ENCODE peak calls at places on chromosomes 5 and 9, in eight cellular contexts. Z is RWPE1; G is stimulated activated CD4-positive, alpha-beta T cell treated with anti-CD3 and anti-CD28 coated beads, Interleukin-4, amount 100 ng/mL, for 1 hour; L is SW 1271; T is M059J; O is naive B cell; I is CMK; M is MCF 10A. J is an unnamed sample.
A peak's percentile ranks its signal among the peaks of the same experiment; 100 is the strongest.

GRCh38 chr5:134458676-134459403 is 47.2 kb upstream of the CDKN2AIPNL start:
- DNase-seq in O (no peak), G (no peak), I (no peak), M (no peak), L (no peak), T (no peak), Z (no peak), J (no peak)

GRCh38 chr9:137311971-137312851 is 10.1 kb upstream of the NRARP start:
- DNase-seq in Z (no peak), G (no peak), L (no peak), O (no peak), I (no peak), M (peak; percentile 69), T (no peak), J (no peak)

GRCh38 chr5:80275347-80275746 is 19.5 kb upstream of the SERINC5 start:
- DNase-seq in T (peak; percentile 33), L (peak; percentile 10), O (no peak), Z (no peak), M (peak; percentile 30), G (no peak), I (no peak), J (peak; percentile 28)

GRCh38 chr9:109295475-109296110 is 25.3 kb downstream of the EPB41L4B start:
- DNase-seq in T (peak; percentile 34), I (no peak), O (no peak), Z (no peak), L (no peak), M (no peak), G (no peak), J (no peak)

GRCh38 chr9:114529285-114529684 is 24.0 kb upstream of the WHRN start:
- DNase-seq in G (no peak), M (no peak), Z (no peak), T (no peak), O (no peak), I (no peak), L (no peak), J (no peak)

GRCh38 chr9:94289691-94290090 is 30.6 kb downstream of the ZNF169 start:
- DNase-seq in M (no peak), G (no peak), O (no peak), I (no peak), L (no peak), Z (no peak), T (no peak), J (peak; percentile 39)

GRCh38 chr5:151008906-151009305 is 11.5 kb upstream of the GPX3 start:
- DNase-seq in L (no peak), O (no peak), G (no peak), I (no peak), Z (no peak), T (no peak), M (no peak), J (no peak)

GRCh38 chr5:143186623-143187022 is 216.9 kb downstream of the NR3C1 start:
- DNase-seq in M (no peak), T (no peak), L (no peak), O (no peak), I (no peak), G (no peak), Z (no peak), J (no peak)

GRCh38 chr5:114055318-114055788 is 306.5 kb upstream of the KCNN2 start:
- DNase-seq in Z (no peak), M (no peak), G (no peak), O (no peak), I (no peak), T (peak; percentile 3), L (no peak), J (no peak)

GRCh38 chr9:115373000-115373709 is 255.2 kb upstream of the TNC start:
- DNase-seq in M (peak; percentile 93), G (peak; percentile 14), T (peak; percentile 99), Z (peak; percentile 99), I (no peak), O (no peak), L (peak; percentile 91), J (peak; percentile 96)

GRCh38 chr5:93807860-93808259 is 66.5 kb upstream of the POU5F2 start:
- DNase-seq in Z (no peak), I (no peak), M (no peak), G (no peak), O (no peak), T (no peak), L (no peak), J (no peak)

GRCh38 chr5:172149073-172149472 is 39.0 kb downstream of the STK10 start:
- DNase-seq in T (peak; percentile 33), O (no peak), M (no peak), L (no peak), I (no peak), Z (no peak), G (no peak), J (no peak)

GRCh38 chr9:136576269-136576626 is 30.4 kb upstream of the NOTCH1 start:
- DNase-seq in M (peak; percentile 94), I (no peak), O (no peak), Z (peak; percentile 96), T (peak; percentile 80), L (no peak), G (no peak), J (peak; percentile 77)

GRCh38 chr5:18466731-18467130 is 832.5 kb downstream of the TAF11L14 start:
- DNase-seq in O (no peak), Z (no peak), L (no peak), I (no peak), G (no peak), T (no peak), M (no peak), J (peak; percentile 60)

GRCh38 chr5:93621340-93621872 is 38.4 kb downstream of the NR2F1 start:
- DNase-seq in Z (peak; percentile 57), L (peak; percentile 94), G (no peak), O (no peak), M (no peak), I (no peak), T (peak; percentile 93), J (peak; percentile 50)

GRCh38 chr9:16689352-16689938 is 181.0 kb downstream of the BNC2 start:
- DNase-seq in T (peak; percentile 82), I (no peak), G (no peak), O (no peak), L (no peak), M (peak; percentile 9), Z (no peak), J (peak; percentile 19)

GRCh38 chr5:56195016-56195415 is 38.1 kb downstream of the ANKRD55 start:
- DNase-seq in L (no peak), T (no peak), I (no peak), M (no peak), G (no peak), O (no peak), Z (no peak), J (no peak)

GRCh38 chr9:2016411-2017208 is 1.5 kb downstream of the SMARCA2 start:
- DNase-seq in G (peak; percentile 64), O (peak; percentile 76), T (peak; percentile 85), I (peak; percentile 53), L (peak; percentile 28), M (peak; percentile 82), Z (peak; percentile 75), J (peak; percentile 58)

GRCh38 chr9:34555002-34555348 is 32.2 kb upstream of the ENHO start:
- DNase-seq in O (no peak), T (no peak), L (no peak), G (no peak), M (no peak), I (no peak), Z (no peak), J (no peak)

GRCh38 chr5:175082346-175082745 is 358.0 kb downstream of the MSX2 start:
- DNase-seq in G (no peak), I (no peak), M (no peak), L (no peak), T (no peak), Z (no peak), O (no peak), J (no peak)

GRCh38 chr5:166262395-166262794 is 2029.0 kb upstream of the WWC1 start:
- DNase-seq in O (no peak), G (no peak), I (no peak), M (no peak), Z (no peak), L (no peak), T (no peak), J (no peak)

GRCh38 chr9:13568446-13568845 is 289.0 kb upstream of the MPDZ start:
- DNase-seq in Z (no peak), I (no peak), G (no peak), T (peak; percentile 19), L (no peak), M (no peak), O (no peak), J (no peak)

GRCh38 chr9:19154135-19154612 is 26.9 kb upstream of the PLIN2 start:
- DNase-seq in T (peak; percentile 62), G (no peak), L (no peak), Z (no peak), I (peak; percentile 72), O (no peak), M (peak; percentile 14), J (no peak)

GRCh38 chr9:120360046-120360445 is 219.9 kb downstream of the CDK5RAP2 start:
- DNase-seq in T (no peak), L (no peak), M (no peak), O (no peak), Z (no peak), G (no peak), I (no peak), J (no peak)

GRCh38 chr9:123742009-123742767 is 187.7 kb downstream of the DENND1A start:
- DNase-seq in Z (no peak), T (peak; percentile 37), M (no peak), G (no peak), O (no peak), L (no peak), I (no peak), J (no peak)